ENCODE peak calls at places on chromosomes 16 and 17, in six cellular contexts. W is Kasumi-1; I is tibial nerve; V is NCI-H2171; U is activated T-cell treated with anti-CD3 and anti-CD28 coated beads, Interleukin-2, amount 50 U/mL, for 4 hours; Y is HTR-8/SVneo. R is an unnamed sample.

GRCh38 chr17:8359769-8360168 is 16.7 kb downstream of the KRABD2 start:
- DNase-seq in U (no peak), W (no peak), I (peak), Y (no peak), V (peak), R (peak)

GRCh38 chr17:36743130-36743529 is 141.7 kb downstream of the MRM1 start:
- DNase-seq in Y (no peak), W (no peak), V (no peak), U (no peak), I (no peak), R (no peak)

GRCh38 chr17:61248399-61248798 is 151.2 kb upstream of the TBX2 start:
- DNase-seq in I (no peak), W (no peak), U (no peak), V (no peak), Y (no peak), R (peak)

GRCh38 chr17:10270258-10270657 is 71.9 kb upstream of the GAS7 start:
- DNase-seq in Y (no peak), W (no peak), U (no peak), I (no peak), V (no peak), R (no peak)

GRCh38 chr17:29742210-29742513 is 119.5 kb upstream of the CORO6 start:
- DNase-seq in Y (no peak), U (no peak), V (no peak), I (no peak), W (no peak), R (no peak)

GRCh38 chr16:18958621-18959578 is 24.8 kb upstream of the TMC7 start:
- DNase-seq in V (no peak), I (no peak), U (no peak), Y (no peak), W (no peak), R (no peak)

GRCh38 chr17:50558955-50559614 is 1.4 kb upstream of the CACNA1G start:
- DNase-seq in Y (no peak), W (no peak), U (peak), I (no peak), V (no peak), R (no peak)

GRCh38 chr17:48553837-48554236 is 8.9 kb upstream of the HOXB2 start:
- DNase-seq in V (no peak), U (no peak), W (no peak), I (no peak), Y (no peak), R (no peak)

GRCh38 chr17:4199818-4200402 is 56.9 kb downstream of the CYB5D2 start:
- DNase-seq in U (no peak), W (peak), Y (peak), V (peak), I (no peak), R (peak)

GRCh38 chr16:22674832-22675191 is 139.2 kb upstream of the HS3ST2 start:
- DNase-seq in V (no peak), U (no peak), Y (no peak), W (no peak), I (no peak), R (no peak)